ENCODE peak calls at places on chromosome 10, in six cellular contexts. One of them, this sample, is unnamed.

GRCh38 chr10:52314007-52314821 is at the start of gene DKK1:
- DNase-seq in KG1: no peak
- DNase-seq in activated T-helper 2 cell treated with anti-CD3 and anti-CD28 coated beads, Interferon-gamma antibody, Interleukin-2, Interleukin-4, amounts not matched to agents 10 μg/mL and 5 μg/mL and 100 μg/mL, durations not matched to agents 14 hours and 24 hours and 36 hours: peak
- DNase-seq in GM23338: peak
- DNase-seq in dorsolateral prefrontal cortex: no peak
- DNase-seq in brain pericyte: no peak
- DNase-seq in this sample: no peak

GRCh38 chr10:123316776-123317175 is 162.6 kb downstream of the BUB3 start:
- DNase-seq in GM23338: no peak
- DNase-seq in dorsolateral prefrontal cortex: no peak
- DNase-seq in KG1: no peak
- DNase-seq in activated T-helper 2 cell treated with anti-CD3 and anti-CD28 coated beads, Interferon-gamma antibody, Interleukin-2, Interleukin-4, amounts not matched to agents 10 μg/mL and 5 μg/mL and 100 μg/mL, durations not matched to agents 14 hours and 24 hours and 36 hours: no peak
- DNase-seq in brain pericyte: no peak
- DNase-seq in this sample: no peak

GRCh38 chr10:93406367-93407145 is 75.6 kb downstream of the MYOF start:
- DNase-seq in KG1: no peak
- DNase-seq in dorsolateral prefrontal cortex: no peak
- DNase-seq in GM23338: no peak
- DNase-seq in brain pericyte: no peak
- DNase-seq in activated T-helper 2 cell treated with anti-CD3 and anti-CD28 coated beads, Interferon-gamma antibody, Interleukin-2, Interleukin-4, amounts not matched to agents 10 μg/mL and 5 μg/mL and 100 μg/mL, durations not matched to agents 14 hours and 24 hours and 36 hours: no peak
- DNase-seq in this sample: no peak

GRCh38 chr10:114103286-114103685 is 59.6 kb downstream of the ADRB1 start:
- DNase-seq in activated T-helper 2 cell treated with anti-CD3 and anti-CD28 coated beads, Interferon-gamma antibody, Interleukin-2, Interleukin-4, amounts not matched to agents 10 μg/mL and 5 μg/mL and 100 μg/mL, durations not matched to agents 14 hours and 24 hours and 36 hours: no peak
- DNase-seq in brain pericyte: peak
- DNase-seq in dorsolateral prefrontal cortex: peak
- DNase-seq in KG1: peak
- DNase-seq in GM23338: peak
- DNase-seq in this sample: peak

GRCh38 chr10:77564781-77565589 is 72.6 kb downstream of the KCNMA1 start:
- DNase-seq in dorsolateral prefrontal cortex: no peak
- DNase-seq in brain pericyte: no peak
- DNase-seq in activated T-helper 2 cell treated with anti-CD3 and anti-CD28 coated beads, Interferon-gamma antibody, Interleukin-2, Interleukin-4, amounts not matched to agents 10 μg/mL and 5 μg/mL and 100 μg/mL, durations not matched to agents 14 hours and 24 hours and 36 hours: no peak
- DNase-seq in GM23338: peak
- DNase-seq in KG1: no peak
- DNase-seq in this sample: no peak

GRCh38 chr10:31707578-31708411 is 220.8 kb downstream of the ARHGAP12 start:
- DNase-seq in dorsolateral prefrontal cortex: no peak
- DNase-seq in activated T-helper 2 cell treated with anti-CD3 and anti-CD28 coated beads, Interferon-gamma antibody, Interleukin-2, Interleukin-4, amounts not matched to agents 10 μg/mL and 5 μg/mL and 100 μg/mL, durations not matched to agents 14 hours and 24 hours and 36 hours: peak
- DNase-seq in brain pericyte: no peak
- DNase-seq in KG1: peak
- DNase-seq in GM23338: no peak
- DNase-seq in this sample: no peak

GRCh38 chr10:20313665-20314064 is 497.4 kb downstream of the PLXDC2 start:
- DNase-seq in activated T-helper 2 cell treated with anti-CD3 and anti-CD28 coated beads, Interferon-gamma antibody, Interleukin-2, Interleukin-4, amounts not matched to agents 10 μg/mL and 5 μg/mL and 100 μg/mL, durations not matched to agents 14 hours and 24 hours and 36 hours: no peak
- DNase-seq in dorsolateral prefrontal cortex: no peak
- DNase-seq in GM23338: no peak
- DNase-seq in brain pericyte: no peak
- DNase-seq in KG1: no peak
- DNase-seq in this sample: no peak

GRCh38 chr10:5493698-5494097 is 5.7 kb downstream of the CALML5 start:
- DNase-seq in KG1: no peak
- DNase-seq in brain pericyte: no peak
- DNase-seq in GM23338: no peak
- DNase-seq in dorsolateral prefrontal cortex: no peak
- DNase-seq in activated T-helper 2 cell treated with anti-CD3 and anti-CD28 coated beads, Interferon-gamma antibody, Interleukin-2, Interleukin-4, amounts not matched to agents 10 μg/mL and 5 μg/mL and 100 μg/mL, durations not matched to agents 14 hours and 24 hours and 36 hours: no peak
- DNase-seq in this sample: no peak

GRCh38 chr10:87976101-87976743 is 112.8 kb downstream of the PTEN start:
- DNase-seq in GM23338: no peak
- DNase-seq in activated T-helper 2 cell treated with anti-CD3 and anti-CD28 coated beads, Interferon-gamma antibody, Interleukin-2, Interleukin-4, amounts not matched to agents 10 μg/mL and 5 μg/mL and 100 μg/mL, durations not matched to agents 14 hours and 24 hours and 36 hours: no peak
- DNase-seq in KG1: no peak
- DNase-seq in brain pericyte: no peak
- DNase-seq in dorsolateral prefrontal cortex: no peak
- DNase-seq in this sample: no peak